ENCODE peak calls at places on chromosomes 11 and 22, in four cellular contexts. K, A, C and L are unnamed samples.

GRCh38 chr11:132080121-132080520 is 709.7 kb downstream of the NTM start:
- DNase-seq in K (no peak), A (no peak), C (no peak), L (no peak)

GRCh38 chr11:3609416-3610265 is 32.2 kb downstream of the ART5 start:
- DNase-seq in K (no peak), A (peak; percentile 42), C (no peak), L (peak; percentile 44)

GRCh38 chr11:4123218-4123617 is 28.6 kb downstream of the RRM1 start:
- DNase-seq in K (no peak), A (no peak), C (no peak), L (no peak)

GRCh38 chr11:2390871-2391662 is 9.5 kb upstream of the TSSC4 start:
- DNase-seq in K (no peak), A (peak; percentile 84), C (peak; percentile 69), L (peak; percentile 79)

GRCh38 chr11:44909557-44909956 is 41.1 kb downstream of the TP53I11 start:
- DNase-seq in K (no peak), A (no peak), C (no peak), L (no peak)

GRCh38 chr11:21806508-21806907 is 386.4 kb upstream of the ANO5 start:
- DNase-seq in K (no peak), A (no peak), C (no peak), L (no peak)

GRCh38 chr11:19467904-19468303 is 227.2 kb upstream of the E2F8 start:
- DNase-seq in K (no peak), A (peak; percentile 65), C (no peak), L (no peak)

GRCh38 chr11:76799061-76799804 is 16.1 kb downstream of the TSKU start:
- DNase-seq in K (peak; percentile 86), A (peak; percentile 70), C (no peak), L (peak; percentile 64)

GRCh38 chr11:126212089-126212660 is 593 bp downstream of the FAM118B start:
- DNase-seq in K (no peak), A (no peak), C (no peak), L (peak; percentile 7)

GRCh38 chr22:35995345-35995744 is 33.3 kb downstream of the RBFOX2 start:
- DNase-seq in K (no peak), A (peak; percentile 79), C (no peak), L (no peak)

GRCh38 chr11:37527545-37527944 is 929.5 kb upstream of the RAG2 start:
- DNase-seq in K (no peak), A (no peak), C (no peak), L (no peak)

GRCh38 chr11:1276061-1276790 is 33.2 kb downstream of the TOLLIP start:
- DNase-seq in K (no peak), A (no peak), C (no peak), L (no peak)

GRCh38 chr22:19691721-19692341 is 22.5 kb upstream of the SEPTIN5 start:
- DNase-seq in K (no peak), A (peak; percentile 79), C (peak; percentile 31), L (peak; percentile 74)

GRCh38 chr22:46003271-46004091 is 26.5 kb upstream of the WNT7B start:
- DNase-seq in K (no peak), A (peak; percentile 35), C (no peak), L (no peak)

GRCh38 chr11:554824-555499 is 5.6 kb downstream of the LMNTD2 start:
- DNase-seq in K (peak; percentile 78), A (peak; percentile 22), C (no peak), L (peak; percentile 24)

GRCh38 chr22:43230983-43231723 is 44.2 kb upstream of the TTLL12 start:
- DNase-seq in K (peak; percentile 66), A (peak; percentile 32), C (no peak), L (peak; percentile 30)

GRCh38 chr11:29432719-29433325 is 584.0 kb downstream of the KCNA4 start:
- DNase-seq in K (no peak), A (peak; percentile 19), C (no peak), L (peak; percentile 26)

GRCh38 chr22:23836281-23836680 is 2.5 kb downstream of the DERL3 start:
- DNase-seq in K (no peak), A (no peak), C (no peak), L (no peak)

GRCh38 chr11:266676-267439 is 11.3 kb upstream of the NLRP6 start:
- DNase-seq in K (no peak), A (peak; percentile 21), C (no peak), L (no peak)

GRCh38 chr11:34356576-34356917 is 1.3 kb downstream of the ABTB2 start:
- DNase-seq in K (no peak), A (peak; percentile 27), C (no peak), L (peak; percentile 60)

GRCh38 chr11:1219836-1220810 is 2.7 kb upstream of the MUC5B start:
- DNase-seq in K (peak; percentile 50), A (no peak), C (no peak), L (no peak)

GRCh38 chr11:120704256-120704750 is 192.8 kb downstream of the GRIK4 start:
- DNase-seq in K (no peak), A (no peak), C (no peak), L (no peak)

GRCh38 chr11:75276696-75277095 is 36.1 kb downstream of the TPBGL start:
- DNase-seq in K (peak; percentile 9), A (no peak), C (no peak), L (no peak)

GRCh38 chr11:20259506-20259905 is 99.2 kb upstream of the DBX1 start:
- DNase-seq in K (no peak), A (no peak), C (no peak), L (no peak)

GRCh38 chr11:116851631-116852030 is 14.2 kb upstream of the APOA1 start:
- DNase-seq in K (no peak), A (peak; percentile 23), C (no peak), L (no peak)

GRCh38 chr11:36718481-36718880 is 120.4 kb upstream of the RAG2 start:
- DNase-seq in K (no peak), A (no peak), C (no peak), L (no peak)

GRCh38 chr11:13152736-13153541 is 124.7 kb upstream of the BMAL1 start:
- DNase-seq in K (no peak), A (peak; percentile 52), C (no peak), L (peak; percentile 38)

GRCh38 chr11:36108812-36109498 is 165.1 kb downstream of the LDLRAD3 start:
- DNase-seq in K (no peak), A (no peak), C (no peak), L (no peak)

GRCh38 chr22:42969348-42969975 is 45.5 kb downstream of the PACSIN2 start:
- DNase-seq in K (no peak), A (peak; percentile 99), C (no peak), L (peak; percentile 71)

GRCh38 chr11:36684840-36685800 is 87.1 kb upstream of the RAG2 start:
- DNase-seq in K (no peak), A (no peak), C (no peak), L (no peak)

GRCh38 chr11:80103149-80103859 is 662.5 kb upstream of the TENM4 start:
- DNase-seq in K (no peak), A (peak; percentile 95), C (peak; percentile 92), L (peak; percentile 93)

GRCh38 chr11:93054881-93055280 is 85.4 kb downstream of the MTNR1B start:
- DNase-seq in K (no peak), A (peak; percentile 98), C (peak; percentile 85), L (peak; percentile 95)

GRCh38 chr22:40258463-40259046 is 80.8 kb downstream of the TNRC6B start:
- DNase-seq in K (no peak), A (peak; percentile 81), C (peak; percentile 42), L (peak; percentile 41)

GRCh38 chr22:44924724-44925123 is 85.1 kb downstream of the PHF21B start:
- DNase-seq in K (no peak), A (peak; percentile 10), C (no peak), L (no peak)

GRCh38 chr11:2898366-2899079 is 12.9 kb upstream of the CDKN1C start:
- DNase-seq in K (peak; percentile 57), A (peak; percentile 91), C (peak; percentile 70), L (peak; percentile 88)

GRCh38 chr11:60866911-60867870 is at the start of gene ZP1:
- DNase-seq in K (peak; percentile 24), A (peak; percentile 35), C (no peak), L (no peak)

GRCh38 chr22:45511847-45512261 is 9.2 kb downstream of the FBLN1 start:
- DNase-seq in K (peak; percentile 43), A (peak; percentile 99), C (peak; percentile 81), L (peak; percentile 92)

DNA sequence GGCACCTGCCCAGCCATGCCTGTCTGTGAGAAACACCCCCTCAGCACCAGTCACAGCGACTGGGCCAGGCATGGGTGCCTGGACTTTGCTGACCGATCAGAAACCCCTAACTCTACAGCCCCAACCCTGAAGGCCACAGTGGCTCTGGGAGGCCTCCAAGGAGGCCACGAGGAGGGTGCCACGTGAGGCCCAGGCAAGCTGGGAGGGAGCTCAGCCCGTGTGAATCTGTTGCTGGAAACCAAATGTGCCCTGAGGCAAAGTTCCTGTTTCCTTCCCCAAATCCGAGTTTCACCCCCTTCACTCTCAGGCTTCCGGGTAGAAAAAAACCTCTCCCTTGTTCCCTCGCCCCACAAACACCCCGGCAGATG is 1.3 kb downstream of the UNC93B1 start:
- DNase-seq in K (no peak), A (no peak), C (no peak), L (no peak)
- H3K4me3 ChIP-seq in K (peak overlapping the region; percentile 82), A (no peak overlapping the region), C (no peak overlapping the region), L (no peak overlapping the region)

GRCh38 chr22:48242461-48242864 is 1480.0 kb downstream of the TBC1D22A start:
- DNase-seq in K (peak; percentile 2), A (no peak), C (no peak), L (no peak)
- TF ChIP-seq CTCF in K (no peak), A (no peak), C (no peak), L (no peak)

DNA sequence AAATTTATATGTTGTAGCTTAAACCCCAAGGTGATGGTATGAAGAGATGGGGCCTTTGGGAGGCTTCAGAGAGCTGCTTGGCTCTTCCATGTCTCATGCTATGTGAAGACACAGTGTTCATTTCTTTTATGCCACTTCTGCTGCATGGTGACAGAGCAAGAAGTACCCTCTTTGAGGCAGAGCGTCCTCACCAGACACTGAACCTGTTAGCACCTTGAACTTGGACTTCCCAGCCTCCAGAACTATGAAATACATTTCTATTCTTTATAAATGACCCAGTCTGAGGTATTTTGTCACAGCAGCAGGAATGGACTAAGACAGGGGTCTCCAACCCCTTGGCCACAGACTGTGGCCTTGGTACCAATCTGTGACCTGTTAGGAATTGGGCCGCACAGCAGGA is 146.4 kb upstream of the TIMP3 start:
- DNase-seq in K (no peak), A (no peak), C (no peak), L (no peak)
- H3K4me3 ChIP-seq in K (no peak overlapping the region), A (no peak overlapping the region), C (no peak overlapping the region), L (no peak overlapping the region)

GRCh38 chr11:17263803-17264202 is 12.7 kb upstream of the NUCB2 start:
- DNase-seq in K (no peak), A (peak; percentile 71), C (no peak), L (peak; percentile 34)

GRCh38 chr11:17272823-17273222 is 3.7 kb upstream of the NUCB2 start:
- DNase-seq in K (no peak), A (no peak), C (no peak), L (no peak)

GRCh38 chr11:17266781-17267180 is 9.8 kb upstream of the NUCB2 start:
- DNase-seq in K (no peak), A (no peak), C (no peak), L (no peak)

GRCh38 chr11:17267576-17267975 is 9.0 kb upstream of the NUCB2 start:
- DNase-seq in K (no peak), A (peak; percentile 71), C (peak; percentile 83), L (peak; percentile 58)
- TF ChIP-seq CTCF in K (no peak), A (no peak), C (no peak), L (no peak)